ENCODE peak calls at places on chromosomes 2 and 18, in nine cellular contexts. W is stomach; K is uterus; F is CD8-positive, alpha-beta T cell; N is astrocyte; I is neuronal stem cell; Y is Karpas-422; B is right lobe of liver; O is CD4-positive, CD25-positive, alpha-beta regulatory T cell. L is an unnamed sample.

GRCh38 chr18:54877076-54877475 is 48.8 kb downstream of the RAB27B start:
- DNase-seq in W (no peak), K (no peak), F (no peak), N (no peak), I (no peak), Y (no peak), B (no peak), O (no peak), L (no peak)

GRCh38 chr2:190119257-190119656 is 56.7 kb upstream of the MSTN start:
- DNase-seq in W (no peak), K (peak; percentile 25), F (peak; percentile 46), N (peak; percentile 8), I (no peak), Y (no peak), B (peak; percentile 51), O (peak; percentile 12), L (peak; percentile 31)

GRCh38 chr2:72993147-72993546 is 75.8 kb downstream of the EMX1 start:
- DNase-seq in W (peak; percentile 26), K (no peak), F (peak; percentile 63), N (no peak), I (peak; percentile 75), Y (peak; percentile 87), B (no peak), O (peak; percentile 54), L (peak; percentile 64)

GRCh38 chr18:70322928-70323327 is 34.1 kb downstream of the SOCS6 start:
- DNase-seq in W (no peak), K (no peak), F (no peak), N (peak; percentile 75), I (no peak), Y (no peak), B (peak; percentile 84), O (no peak), L (no peak)

GRCh38 chr2:71683070-71683469 is 229.7 kb downstream of the DYSF start:
- DNase-seq in W (no peak), K (no peak), F (no peak), N (no peak), I (no peak), Y (no peak), B (peak; percentile 46), O (no peak), L (no peak)

GRCh38 chr18:72692086-72692485 is 147.9 kb upstream of the CBLN2 start:
- DNase-seq in W (no peak), K (no peak), F (no peak), N (no peak), I (no peak), Y (no peak), B (no peak), O (no peak), L (peak; percentile 76)

GRCh38 chr2:157596992-157597681 is 31.5 kb downstream of the ACVR1C start:
- DNase-seq in W (peak; percentile 43), K (no peak), F (peak; percentile 62), N (peak; percentile 1), I (peak; percentile 14), Y (no peak), B (peak; percentile 66), O (peak; percentile 46), L (peak; percentile 31)

GRCh38 chr2:202265467-202266277 is at the start of gene NOP58:
- DNase-seq in W (peak; percentile 92), K (peak; percentile 92), F (peak; percentile 87), N (peak; percentile 91), I (peak; percentile 90), Y (peak; percentile 98), B (peak; percentile 92), O (peak; percentile 94), L (peak; percentile 85)

GRCh38 chr2:197372582-197372981 is 62.0 kb upstream of the ANKRD44 start:
- DNase-seq in W (no peak), K (no peak), F (no peak), N (no peak), I (no peak), Y (no peak), B (no peak), O (no peak), L (no peak)

GRCh38 chr18:32674491-32674890 is 98.3 kb downstream of the KLHL14 start:
- DNase-seq in W (no peak), K (no peak), F (no peak), N (no peak), I (no peak), Y (no peak), B (no peak), O (no peak), L (no peak)

GRCh38 chr2:47437287-47437686 is 34.3 kb downstream of the MSH2 start:
- DNase-seq in W (no peak), K (no peak), F (no peak), N (peak; percentile 13), I (no peak), Y (no peak), B (no peak), O (peak; percentile 3), L (no peak)

GRCh38 chr18:44839239-44839666 is 158.6 kb downstream of the SETBP1 start:
- DNase-seq in W (peak; percentile 74), K (peak; percentile 66), F (peak; percentile 44), N (peak; percentile 66), I (peak; percentile 18), Y (peak; percentile 91), B (peak; percentile 77), O (peak; percentile 42), L (no peak)

GRCh38 chr2:207449673-207450072 is 80.1 kb upstream of the CREB1 start:
- DNase-seq in W (no peak), K (no peak), F (no peak), N (no peak), I (no peak), Y (no peak), B (no peak), O (no peak), L (no peak)

GRCh38 chr2:105768961-105769452 is 24.3 kb downstream of the NCK2 start:
- DNase-seq in W (no peak), K (no peak), F (no peak), N (peak; percentile 67), I (no peak), Y (no peak), B (no peak), O (no peak), L (no peak)

GRCh38 chr2:206585335-206585734 is 57.0 kb upstream of the FAM237A start:
- DNase-seq in W (no peak), K (no peak), F (no peak), N (peak; percentile 88), I (no peak), Y (no peak), B (no peak), O (no peak), L (no peak)

GRCh38 chr18:76126327-76126726 is 368.7 kb downstream of the ZNF516 start:
- DNase-seq in W (no peak), K (no peak), F (no peak), N (no peak), I (peak; percentile 8), Y (no peak), B (no peak), O (no peak), L (no peak)

GRCh38 chr2:18991177-18992168 is 366.9 kb downstream of the OSR1 start:
- DNase-seq in W (peak; percentile 84), K (peak; percentile 29), F (no peak), N (peak; percentile 90), I (no peak), Y (no peak), B (peak; percentile 87), O (no peak), L (no peak)

GRCh38 chr18:79318142-79318673 is 77.5 kb upstream of the NFATC1 start:
- DNase-seq in W (no peak), K (no peak), F (no peak), N (no peak), I (no peak), Y (no peak), B (no peak), O (no peak), L (no peak)

GRCh38 chr2:216169087-216169486 is 59.9 kb downstream of the XRCC5 start:
- DNase-seq in W (no peak), K (no peak), F (no peak), N (no peak), I (no peak), Y (no peak), B (no peak), O (no peak), L (no peak)
- H3K36me3 ChIP-seq in W (peaks cover 87% of the 10 kb centered on the region), K (no peaks in the 10 kb centered on the region), F (peaks cover 22% of the 10 kb centered on the region), N (peaks cover 41% of the 10 kb centered on the region), I (peaks cover 23% of the 10 kb centered on the region), Y (peaks cover 75% of the 10 kb centered on the region), B (peaks cover 40% of the 10 kb centered on the region), O (peaks cover 69% of the 10 kb centered on the region), L (peaks cover 15% of the 10 kb centered on the region)

GRCh38 chr2:119433636-119434327 is 2.1 kb downstream of the TMEM37 start:
- DNase-seq in W (no peak), K (no peak), F (no peak), N (no peak), I (no peak), Y (no peak), B (peak; percentile 77), O (no peak), L (no peak)

GRCh38 chr2:119432882-119433522 is 1.3 kb downstream of the TMEM37 start:
- DNase-seq in W (no peak), K (no peak), F (no peak), N (no peak), I (no peak), Y (no peak), B (no peak), O (no peak), L (no peak)

GRCh38 chr2:119430023-119430498 is 1.6 kb upstream of the TMEM37 start:
- DNase-seq in W (no peak), K (no peak), F (no peak), N (no peak), I (no peak), Y (no peak), B (no peak), O (no peak), L (no peak)

GRCh38 chr2:119431155-119431975 is at the start of gene TMEM37:
- DNase-seq in W (peak; percentile 86), K (peak; percentile 54), F (peak; percentile 9), N (peak; percentile 47), I (peak; percentile 80), Y (peak; percentile 96), B (peak; percentile 89), O (no peak), L (peak; percentile 50)

GRCh38 chr2:119431976-119432881 is 575 bp downstream of the TMEM37 start:
- DNase-seq in W (peak; percentile 72), K (no peak), F (no peak), N (peak; percentile 48), I (no peak), Y (no peak), B (no peak), O (no peak), L (no peak)
- H3K4me1 ChIP-seq in W (peaks cover 21% of the 10 kb centered on the region), K (no peaks in the 10 kb centered on the region), F (no peaks in the 10 kb centered on the region), N (peaks cover 13% of the 10 kb centered on the region), I (peaks cover 14% of the 10 kb centered on the region), Y (peaks cover 54% of the 10 kb centered on the region), B (peaks cover 57% of the 10 kb centered on the region), O (peaks cover 3% of the 10 kb centered on the region), L (peaks cover 10% of the 10 kb centered on the region)

DNA sequence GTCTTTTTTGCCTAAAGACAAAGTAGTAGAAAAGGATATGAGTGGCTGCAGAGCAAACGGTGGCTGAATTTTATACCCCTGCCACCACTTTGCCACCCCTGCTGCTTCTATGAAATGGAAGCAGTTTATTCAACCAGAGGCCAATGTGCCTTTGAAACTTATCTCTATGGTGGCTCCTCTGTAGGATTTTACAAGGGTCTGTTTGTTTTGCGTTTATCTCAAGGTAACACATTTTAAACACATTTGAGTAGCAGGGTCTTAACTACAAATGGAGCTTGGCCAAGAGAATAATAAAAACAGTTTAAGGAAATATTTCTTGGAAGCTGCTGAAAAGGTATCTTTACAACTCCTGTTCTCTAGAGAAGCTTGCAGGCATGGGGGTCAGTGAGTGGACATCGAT is 6.1 kb downstream of the ALLC start:
- DNase-seq in W (no peak), K (no peak), F (no peak), N (no peak), I (no peak), Y (no peak), B (no peak), O (no peak), L (no peak)
- H3K4me3 ChIP-seq in W (no peak overlapping the region), K (no peak overlapping the region), F (no peak overlapping the region), N (no peak overlapping the region), I (no peak overlapping the region), Y (no peak overlapping the region), B (no peak overlapping the region), O (no peak overlapping the region), L (no peak overlapping the region)

GRCh38 chr2:28909655-28910054 is 15.2 kb downstream of the WDR43 start:
- DNase-seq in W (no peak), K (no peak), F (no peak), N (no peak), I (no peak), Y (no peak), B (no peak), O (no peak), L (no peak)
- H3K36me3 ChIP-seq in W (peaks cover 80% of the 10 kb centered on the region), K (no peaks in the 10 kb centered on the region), F (peaks cover 45% of the 10 kb centered on the region), N (peaks cover 54% of the 10 kb centered on the region), I (peaks cover 33% of the 10 kb centered on the region), Y (peaks cover 65% of the 10 kb centered on the region), B (peaks cover 49% of the 10 kb centered on the region), O (peaks cover 66% of the 10 kb centered on the region), L (peaks cover 24% of the 10 kb centered on the region)